ENCODE peak calls at places on chromosomes 7 and 10, in six cellular contexts. B is HL-60; U is activated effector memory CD4-positive, alpha-beta T cell treated with Interleukin-2 at 50 U/mL for 16 hours; F is heart right ventricle; P is fibroblast of the conjunctiva; O is naive thymus-derived CD8-positive, alpha-beta T cell. M is an unnamed sample.

GRCh38 chr7:18927134-18927533 is 190.3 kb downstream of the TWIST1 start:
- DNase-seq in B (no peak), U (no peak), F (no peak), P (no peak), O (no peak), M (peak)

GRCh38 chr7:1913290-1914282 is 243.5 kb downstream of the ELFN1 start:
- DNase-seq in B (no peak), U (no peak), F (no peak), P (no peak), O (no peak), M (no peak)

GRCh38 chr10:29533046-29533445 is 101.7 kb downstream of the SVIL start:
- DNase-seq in B (no peak), U (no peak), F (no peak), P (no peak), O (no peak), M (no peak)

GRCh38 chr7:26105206-26105605 is 46.8 kb upstream of the NFE2L3 start:
- DNase-seq in B (no peak), U (no peak), F (no peak), P (no peak), O (no peak), M (no peak)

GRCh38 chr7:151790826-151791379 is 86.0 kb downstream of the PRKAG2 start:
- DNase-seq in B (no peak), U (no peak), F (no peak), P (no peak), O (no peak), M (no peak)

GRCh38 chr10:21526952-21527633 is 1.6 kb upstream of the SKIDA1 start:
- DNase-seq in B (peak), U (peak), F (peak), P (no peak), O (peak), M (no peak)

GRCh38 chr10:14705548-14706234 is 69.0 kb downstream of the FAM107B start:
- DNase-seq in B (peak), U (no peak), F (no peak), P (no peak), O (no peak), M (no peak)

GRCh38 chr10:42953684-42954674 is 122.9 kb upstream of the RET start:
- DNase-seq in B (no peak), U (no peak), F (no peak), P (no peak), O (no peak), M (no peak)

GRCh38 chr10:95217476-95217875 is 23.4 kb downstream of the ACSM6 start:
- DNase-seq in B (no peak), U (no peak), F (no peak), P (no peak), O (no peak), M (no peak)

GRCh38 chr7:148457310-148457921 is 133.2 kb upstream of the C7orf33 start:
- DNase-seq in B (no peak), U (no peak), F (no peak), P (no peak), O (no peak), M (no peak)

GRCh38 chr10:35579726-35580420 is 25.3 kb upstream of the GJD4 start:
- DNase-seq in B (no peak), U (no peak), F (no peak), P (no peak), O (no peak), M (no peak)

GRCh38 chr10:75651452-75651851 is 220.0 kb downstream of the LRMDA start:
- DNase-seq in B (peak), U (no peak), F (no peak), P (no peak), O (no peak), M (no peak)

GRCh38 chr10:3928078-3928477 is 143.1 kb upstream of the KLF6 start:
- DNase-seq in B (no peak), U (no peak), F (no peak), P (no peak), O (no peak), M (no peak)

GRCh38 chr7:87038993-87039716 is 20.3 kb downstream of the ELAPOR2 start:
- DNase-seq in B (no peak), U (no peak), F (no peak), P (no peak), O (no peak), M (no peak)

GRCh38 chr7:1057416-1058291 is 13.3 kb downstream of the GPR146 start:
- DNase-seq in B (no peak), U (no peak), F (no peak), P (no peak), O (no peak), M (no peak)

GRCh38 chr7:3005257-3005656 is 38.4 kb downstream of the CARD11 start:
- DNase-seq in B (no peak), U (no peak), F (no peak), P (no peak), O (no peak), M (no peak)

GRCh38 chr7:123748171-123748733 is 551 bp downstream of the WASL start:
- DNase-seq in B (peak), U (no peak), F (peak), P (peak), O (peak), M (no peak)

GRCh38 chr10:76882245-76882644 is 755.4 kb downstream of the KCNMA1 start:
- DNase-seq in B (peak), U (no peak), F (no peak), P (no peak), O (no peak), M (no peak)

GRCh38 chr7:93245525-93246432 is 13.6 kb downstream of the VPS50 start:
- DNase-seq in B (no peak), U (no peak), F (no peak), P (peak), O (no peak), M (no peak)

GRCh38 chr7:151558575-151558974 is 38.9 kb upstream of the RHEB start:
- DNase-seq in B (no peak), U (no peak), F (no peak), P (peak), O (no peak), M (no peak)

GRCh38 chr7:55348502-55348901 is 16.6 kb upstream of the LANCL2 start:
- DNase-seq in B (no peak), U (no peak), F (no peak), P (no peak), O (no peak), M (no peak)

GRCh38 chr7:506391-506831 is 13.2 kb downstream of the PDGFA start:
- DNase-seq in B (no peak), U (no peak), F (no peak), P (no peak), O (no peak), M (no peak)

GRCh38 chr10:12875100-12875499 is 126.4 kb downstream of the CCDC3 start:
- DNase-seq in B (no peak), U (no peak), F (no peak), P (no peak), O (no peak), M (no peak)

GRCh38 chr10:51046668-51047067 is 27.6 kb upstream of the PRKG1 start:
- DNase-seq in B (no peak), U (no peak), F (no peak), P (no peak), O (no peak), M (no peak)

GRCh38 chr7:42495251-42495650 is 258.2 kb upstream of the GLI3 start:
- DNase-seq in B (no peak), U (no peak), F (no peak), P (no peak), O (no peak), M (no peak)

GRCh38 chr7:93147358-93147757 is 827 bp downstream of the SAMD9L start:
- DNase-seq in B (peak), U (peak), F (peak), P (peak), O (no peak), M (no peak)

GRCh38 chr10:88461426-88461825 is 121.7 kb downstream of the RNLS start:
- DNase-seq in B (no peak), U (no peak), F (no peak), P (no peak), O (no peak), M (no peak)

GRCh38 chr10:34698979-34699378 is 116.1 kb downstream of the PARD3 start:
- DNase-seq in B (no peak), U (no peak), F (no peak), P (no peak), O (no peak), M (no peak)